ENCODE peak calls at places on chromosomes 2 and 18, in nine cellular contexts. F is BJ, S is kidney, P is heart left ventricle, J is coronary artery, L is AG09309, K is GM12865, H is cardiac fibroblast, E is choroid plexus epithelial cell. Y is an unnamed sample.

GRCh38 chr2:201642086-201642578 is 1.2 kb downstream of the TMEM237 start:
- DNase-seq in F (no peak), S (no peak), P (no peak), J (no peak), L (no peak), K (no peak), H (no peak), E (no peak), Y (no peak)

GRCh38 chr2:205198130-205198505 is 484.2 kb upstream of the NRP2 start:
- DNase-seq in F (peak; percentile 74), S (no peak), P (peak; percentile 66), J (no peak), L (peak; percentile 63), K (no peak), H (peak; percentile 95), E (peak; percentile 58), Y (peak; percentile 93)

GRCh38 chr2:120988741-120989555 is 253.3 kb downstream of the GLI2 start:
- DNase-seq in F (no peak), S (no peak), P (no peak), J (peak; percentile 69), L (no peak), K (no peak), H (no peak), E (no peak), Y (no peak)

GRCh38 chr2:135252805-135253458 is 200.8 kb downstream of the RAB3GAP1 start:
- DNase-seq in F (no peak), S (no peak), P (no peak), J (no peak), L (no peak), K (no peak), H (no peak), E (no peak), Y (no peak)

GRCh38 chr18:67475673-67476072 is 40.8 kb downstream of the DSEL start:
- DNase-seq in F (no peak), S (no peak), P (no peak), J (no peak), L (peak; percentile 17), K (no peak), H (peak; percentile 70), E (peak; percentile 78), Y (peak; percentile 44)

GRCh38 chr18:31034541-31034940 is 8.0 kb downstream of the DSC3 start:
- DNase-seq in F (no peak), S (no peak), P (no peak), J (no peak), L (no peak), K (no peak), H (no peak), E (no peak), Y (no peak)

GRCh38 chr2:37976411-37976810 is 51.3 kb downstream of the RMDN2 start:
- DNase-seq in F (no peak), S (no peak), P (no peak), J (no peak), L (no peak), K (no peak), H (no peak), E (no peak), Y (no peak)

GRCh38 chr2:130245976-130246375 is 47.7 kb upstream of the TUBA3E start:
- DNase-seq in F (no peak), S (no peak), P (no peak), J (no peak), L (no peak), K (no peak), H (no peak), E (no peak), Y (no peak)

GRCh38 chr2:231223001-231223375 is 24.6 kb downstream of the ARMC9 start:
- DNase-seq in F (no peak), S (no peak), P (no peak), J (no peak), L (no peak), K (no peak), H (no peak), E (no peak), Y (no peak)

GRCh38 chr2:19369341-19369955 is 11.0 kb upstream of the OSR1 start:
- DNase-seq in F (no peak), S (no peak), P (no peak), J (no peak), L (no peak), K (no peak), H (peak; percentile 70), E (peak; percentile 82), Y (peak; percentile 74)

GRCh38 chr2:170298115-170298514 is 120.2 kb downstream of the MYO3B start:
- DNase-seq in F (no peak), S (no peak), P (no peak), J (no peak), L (no peak), K (peak; percentile 58), H (peak; percentile 12), E (no peak), Y (no peak)

GRCh38 chr2:23762141-23762540 is 164.8 kb downstream of the ATAD2B start:
- DNase-seq in F (no peak), S (no peak), P (no peak), J (no peak), L (no peak), K (no peak), H (no peak), E (no peak), Y (no peak)

GRCh38 chr2:77487074-77487803 is 34.9 kb downstream of the LRRTM4 start:
- DNase-seq in F (no peak), S (peak; percentile 59), P (no peak), J (no peak), L (no peak), K (no peak), H (no peak), E (no peak), Y (no peak)

GRCh38 chr18:60358516-60358915 is 14.1 kb downstream of the MC4R start:
- DNase-seq in F (no peak), S (no peak), P (no peak), J (no peak), L (no peak), K (no peak), H (peak; percentile 8), E (peak; percentile 65), Y (no peak)

GRCh38 chr18:3655254-3655554 is 205.2 kb downstream of the TGIF1 start:
- DNase-seq in F (no peak), S (no peak), P (no peak), J (no peak), L (no peak), K (no peak), H (no peak), E (no peak), Y (no peak)

GRCh38 chr2:99832921-99833320 is 309.5 kb downstream of the AFF3 start:
- DNase-seq in F (no peak), S (no peak), P (no peak), J (no peak), L (no peak), K (no peak), H (no peak), E (no peak), Y (no peak)

GRCh38 chr2:39516347-39517101 is 79.4 kb upstream of the MAP4K3 start:
- DNase-seq in F (no peak), S (no peak), P (peak; percentile 48), J (no peak), L (no peak), K (no peak), H (peak; percentile 76), E (peak; percentile 84), Y (peak; percentile 90)

GRCh38 chr2:230794472-230794871 is 70.3 kb upstream of the ITM2C start:
- DNase-seq in F (no peak), S (no peak), P (no peak), J (no peak), L (no peak), K (no peak), H (peak; percentile 61), E (no peak), Y (no peak)

GRCh38 chr2:239240480-239240881 is 160.3 kb downstream of the HDAC4 start:
- DNase-seq in F (no peak), S (no peak), P (no peak), J (peak; percentile 68), L (no peak), K (no peak), H (no peak), E (no peak), Y (no peak)

GRCh38 chr2:74188018-74188601 is 9.4 kb upstream of the MOB1A start:
- DNase-seq in F (peak; percentile 51), S (no peak), P (no peak), J (no peak), L (no peak), K (no peak), H (peak; percentile 54), E (peak; percentile 58), Y (peak; percentile 63)

GRCh38 chr18:73407506-73407905 is 539.7 kb upstream of the NETO1 start:
- DNase-seq in F (no peak), S (no peak), P (no peak), J (no peak), L (no peak), K (no peak), H (peak; percentile 29), E (peak; percentile 66), Y (peak; percentile 25)

GRCh38 chr2:150487537-150488429 is at the start of gene RND3:
- DNase-seq in F (peak; percentile 95), S (peak; percentile 98), P (peak; percentile 96), J (peak; percentile 98), L (peak; percentile 98), K (peak; percentile 83), H (peak; percentile 100), E (peak; percentile 99), Y (peak; percentile 100)

GRCh38 chr2:15939556-15939853 is 845 bp upstream of the MYCN start:
- DNase-seq in F (no peak), S (peak; percentile 85), P (peak; percentile 76), J (no peak), L (no peak), K (peak; percentile 60), H (no peak), E (no peak), Y (no peak)
- H3K4me3 ChIP-seq in F (no peak overlapping the region), S (peak overlapping the region; percentile 22), P (peak overlapping the region; percentile 71), J (peak overlapping the region; percentile 75), L (no peak overlapping the region), K (no peak overlapping the region), H (no peak overlapping the region), E (no peak overlapping the region), Y (no peak overlapping the region)

DNA sequence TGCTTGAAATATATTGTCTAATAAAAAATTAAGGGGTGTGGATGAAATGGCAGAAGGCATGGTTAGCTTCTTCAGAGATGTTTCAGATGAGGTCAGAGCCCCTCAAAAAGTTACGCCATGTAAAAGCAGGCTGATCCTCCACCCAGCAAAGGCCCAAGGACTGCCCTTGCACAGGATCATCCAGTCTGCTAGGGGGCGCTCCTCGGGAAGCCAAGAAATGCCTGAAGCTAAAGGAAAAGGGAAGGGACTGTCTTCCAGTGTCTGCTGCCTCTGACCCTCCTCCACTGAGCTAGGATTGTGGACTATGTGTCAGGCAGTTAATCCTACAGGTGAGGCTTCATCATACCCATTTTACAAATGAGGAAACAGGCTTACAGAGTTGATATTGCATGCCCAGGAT is 33.8 kb upstream of the TEX51 start:
- DNase-seq in F (no peak), S (no peak), P (no peak), J (peak; percentile 41), L (no peak), K (no peak), H (no peak), E (no peak), Y (no peak)
- TF ChIP-seq CTCF in F (peak; percentile 30), S (no peak), P (no peak), J (no peak), L (peak; percentile 27), K (peak; percentile 35), H (peak; percentile 14), E (peak; percentile 26), Y (peak; percentile 15)

GRCh38 chr2:51291762-51292370 is 259.9 kb upstream of the NRXN1 start:
- DNase-seq in F (no peak), S (no peak), P (no peak), J (no peak), L (no peak), K (no peak), H (no peak), E (no peak), Y (no peak)
- H3K4me3 ChIP-seq in F (no peak overlapping the region), S (no peak overlapping the region), P (no peak overlapping the region), J (no peak overlapping the region), L (no peak overlapping the region), K (no peak overlapping the region), H (no peak overlapping the region), E (no peak overlapping the region), Y (no peak overlapping the region)

GRCh38 chr18:48605408-48605845 is 66.6 kb downstream of the CTIF start:
- DNase-seq in F (no peak), S (peak; percentile 31), P (no peak), J (no peak), L (no peak), K (peak; percentile 37), H (peak; percentile 23), E (peak; percentile 74), Y (no peak)
- TF ChIP-seq CTCF in F (peak; percentile 31), S (no peak), P (no peak), J (no peak), L (no peak), K (peak; percentile 22), H (peak; percentile 20), E (peak; percentile 72), Y (no peak)

Y was measured in fibroblast of the aortic adventitia.